ENCODE peak calls at places on chromosomes 5 and 9, in seven cellular contexts. K, F, U, A, N, T and O are unnamed samples.

GRCh38 chr9:130498298-130498917 is 53.6 kb downstream of the ASS1 start:
- DNase-seq in K (no peak), F (no peak), U (no peak), A (peak; percentile 38), N (no peak), T (no peak), O (no peak)

GRCh38 chr5:72486371-72486770 is 20.8 kb downstream of the ZNF366 start:
- DNase-seq in K (no peak), F (no peak), U (peak; percentile 77), A (no peak), N (no peak), T (no peak), O (no peak)

GRCh38 chr5:82278711-82279370 is 687 bp upstream of the RPS23 start:
- DNase-seq in K (no peak), F (no peak), U (no peak), A (no peak), N (no peak), T (no peak), O (no peak)

GRCh38 chr5:107820339-107820880 is 149.7 kb upstream of the EFNA5 start:
- DNase-seq in K (no peak), F (no peak), U (peak; percentile 9), A (no peak), N (no peak), T (no peak), O (no peak)

GRCh38 chr5:173973614-173973969 is 15.4 kb upstream of the C5orf47 start:
- DNase-seq in K (no peak), F (no peak), U (peak; percentile 7), A (peak; percentile 81), N (no peak), T (no peak), O (no peak)

GRCh38 chr5:134662971-134663370 is 14.4 kb downstream of the SEC24A start:
- DNase-seq in K (no peak), F (no peak), U (no peak), A (no peak), N (no peak), T (no peak), O (no peak)

GRCh38 chr9:111399772-111400563 is 69.9 kb upstream of the OR2K2 start:
- DNase-seq in K (no peak), F (peak; percentile 47), U (no peak), A (peak; percentile 30), N (peak; percentile 33), T (peak; percentile 15), O (no peak)

GRCh38 chr9:136239135-136239962 is 6.3 kb downstream of the QSOX2 start:
- DNase-seq in K (no peak), F (no peak), U (no peak), A (no peak), N (no peak), T (no peak), O (no peak)

GRCh38 chr9:948497-948896 is 28.0 kb upstream of the DMRT3 start:
- DNase-seq in K (no peak), F (no peak), U (no peak), A (no peak), N (no peak), T (no peak), O (no peak)

GRCh38 chr5:180639287-180639686 is 10.1 kb downstream of the FLT4 start:
- DNase-seq in K (no peak), F (no peak), U (no peak), A (no peak), N (no peak), T (no peak), O (no peak)

GRCh38 chr9:129693741-129694140 is 28.3 kb downstream of the PRRX2 start:
- DNase-seq in K (no peak), F (no peak), U (no peak), A (no peak), N (no peak), T (no peak), O (no peak)

GRCh38 chr5:172097356-172097755 is 90.7 kb downstream of the STK10 start:
- DNase-seq in K (peak; percentile 49), F (no peak), U (no peak), A (no peak), N (no peak), T (no peak), O (no peak)

GRCh38 chr5:176658817-176659216 is 11.5 kb downstream of the TSPAN17 start:
- DNase-seq in K (no peak), F (peak; percentile 79), U (peak; percentile 31), A (no peak), N (no peak), T (no peak), O (peak; percentile 29)

GRCh38 chr5:54384356-54384933 is 71.1 kb upstream of the HSPB3 start:
- DNase-seq in K (no peak), F (no peak), U (no peak), A (no peak), N (no peak), T (no peak), O (no peak)

GRCh38 chr5:142915840-142916424 is 145.8 kb downstream of the ARHGAP26 start:
- DNase-seq in K (no peak), F (peak; percentile 35), U (peak; percentile 39), A (peak; percentile 64), N (no peak), T (peak; percentile 52), O (no peak)

GRCh38 chr5:180205936-180206335 is 3.1 kb downstream of the RASGEF1C start:
- DNase-seq in K (no peak), F (no peak), U (no peak), A (no peak), N (no peak), T (no peak), O (no peak)

GRCh38 chr9:114284316-114285060 is 38.4 kb upstream of the ORM1 start:
- DNase-seq in K (no peak), F (no peak), U (no peak), A (no peak), N (no peak), T (no peak), O (no peak)

GRCh38 chr5:67996596-67996995 is 219.0 kb upstream of the PIK3R1 start:
- DNase-seq in K (no peak), F (no peak), U (peak; percentile 71), A (no peak), N (no peak), T (no peak), O (no peak)

GRCh38 chr9:2082802-2083201 is 67.7 kb downstream of the SMARCA2 start:
- DNase-seq in K (no peak), F (no peak), U (no peak), A (no peak), N (no peak), T (no peak), O (no peak)

GRCh38 chr9:126702501-126703329 is 89.0 kb downstream of the LMX1B start:
- DNase-seq in K (no peak), F (no peak), U (no peak), A (peak; percentile 49), N (no peak), T (peak; percentile 50), O (no peak)

GRCh38 chr9:129464972-129465833 is 155.7 kb downstream of the C9orf50 start:
- DNase-seq in K (no peak), F (no peak), U (peak; percentile 81), A (no peak), N (no peak), T (no peak), O (no peak)

GRCh38 chr5:71830626-71831539 is 111.8 kb downstream of the CARTPT start:
- DNase-seq in K (peak; percentile 9), F (peak; percentile 31), U (peak; percentile 86), A (peak; percentile 70), N (no peak), T (no peak), O (peak; percentile 93)

GRCh38 chr5:132251220-132251725 is 6.2 kb upstream of the PDLIM4 start:
- DNase-seq in K (peak; percentile 45), F (peak; percentile 86), U (peak; percentile 63), A (no peak), N (no peak), T (no peak), O (no peak)

GRCh38 chr9:98231770-98232478 is 23.5 kb downstream of the TBC1D2 start:
- DNase-seq in K (no peak), F (peak; percentile 71), U (peak; percentile 90), A (peak; percentile 63), N (no peak), T (no peak), O (peak; percentile 84)

GRCh38 chr9:114757395-114757794 is 48.4 kb downstream of the TNFSF15 start:
- DNase-seq in K (no peak), F (no peak), U (peak; percentile 65), A (no peak), N (no peak), T (no peak), O (no peak)

GRCh38 chr5:143245929-143246561 is 157.4 kb downstream of the NR3C1 start:
- DNase-seq in K (peak; percentile 15), F (peak; percentile 85), U (peak; percentile 98), A (peak; percentile 44), N (peak; percentile 92), T (peak; percentile 96), O (peak; percentile 96)

GRCh38 chr5:62762503-62762902 is 183.9 kb downstream of the LRRC70 start:
- DNase-seq in K (no peak), F (no peak), U (no peak), A (no peak), N (no peak), T (no peak), O (no peak)

GRCh38 chr5:40798012-40798855 is at the start of gene PRKAA1:
- DNase-seq in K (peak; percentile 88), F (peak; percentile 87), U (peak; percentile 82), A (peak; percentile 97), N (peak; percentile 61), T (peak; percentile 80), O (peak; percentile 73)

GRCh38 chr5:56534102-56534501 is 281.2 kb upstream of the MAP3K1 start:
- DNase-seq in K (no peak), F (peak; percentile 35), U (peak; percentile 58), A (peak; percentile 80), N (peak; percentile 24), T (peak; percentile 53), O (no peak)

GRCh38 chr9:70571247-70571646 is 156.8 kb upstream of the KLF9 start:
- DNase-seq in K (no peak), F (no peak), U (no peak), A (no peak), N (no peak), T (no peak), O (no peak)